ENCODE peak calls at places on chromosomes 4 and X, in six cellular contexts. L is astrocyte of the cerebellum; T is GM06990; D is stimulated activated CD4-positive, alpha-beta T cell treated with anti-CD3 and anti-CD28 coated beads, Interleukin-1b, Interleukin-23, amount 100 ng/mL, for 1 hour; V is GM13977; H is NCI-H2171 treated with DMSO at 0.1 percent for 48 hours. F is an unnamed sample.

GRCh38 chr4:20403317-20403716 is 151.6 kb downstream of the SLIT2 start:
- DNase-seq in V (no peak), T (no peak), D (no peak), H (no peak), L (no peak), F (no peak)

GRCh38 chr4:182449186-182449880 is 206.1 kb downstream of the TENM3 start:
- DNase-seq in V (peak; percentile 10), T (no peak), D (no peak), H (peak; percentile 53), L (no peak), F (peak; percentile 7)

GRCh38 chrX:790780-791360 is 160.3 kb downstream of the SHOX start:
- DNase-seq in D (no peak), V (no peak), H (no peak), T (no peak), L (no peak), F (no peak)

GRCh38 chrX:30533261-30533660 is 44.3 kb downstream of the TASL start:
- DNase-seq in D (no peak), T (no peak), L (no peak), V (no peak), H (no peak), F (no peak)

GRCh38 chr4:153402366-153402765 is 57.9 kb downstream of the MND1 start:
- DNase-seq in L (peak; percentile 23), D (no peak), V (no peak), H (no peak), T (no peak), F (no peak)

GRCh38 chr4:1767770-1768366 is 25.2 kb upstream of the FGFR3 start:
- DNase-seq in V (peak; percentile 82), H (peak; percentile 45), L (no peak), D (no peak), T (no peak), F (peak; percentile 59)

GRCh38 chr4:32163125-32163524 is 1443.0 kb downstream of the PCDH7 start:
- DNase-seq in L (no peak), T (no peak), V (no peak), H (no peak), D (no peak), F (no peak)

GRCh38 chr4:181792641-181793612 is 450.3 kb upstream of the TENM3 start:
- DNase-seq in L (no peak), D (no peak), V (no peak), H (no peak), T (no peak), F (no peak)

GRCh38 chr4:140406292-140406691 is 21.2 kb downstream of the CLGN start:
- DNase-seq in D (no peak), H (no peak), V (no peak), L (no peak), T (no peak), F (no peak)

GRCh38 chrX:119690921-119691716 is 1.8 kb downstream of the SEPTIN6 start:
- DNase-seq in T (no peak), D (no peak), H (no peak), V (no peak), L (no peak), F (no peak)

GRCh38 chr4:98386-98785 is 25.9 kb upstream of the ZNF718 start:
- DNase-seq in T (no peak), V (no peak), H (no peak), D (no peak), L (no peak), F (no peak)

GRCh38 chr4:85496933-85497332 is 22.0 kb downstream of the ARHGAP24 start:
- DNase-seq in D (no peak), L (peak; percentile 78), H (no peak), T (no peak), V (no peak), F (peak; percentile 63)

GRCh38 chrX:18810416-18810815 is 103.0 kb downstream of the PPEF1 start:
- DNase-seq in H (no peak), D (no peak), L (no peak), T (no peak), V (no peak), F (no peak)

GRCh38 chr4:169116270-169116901 is 106.3 kb upstream of the CBR4 start:
- DNase-seq in T (no peak), H (no peak), L (no peak), V (no peak), D (no peak), F (peak; percentile 32)

GRCh38 chr4:185909959-185910358 is 98.0 kb upstream of the SORBS2 start:
- DNase-seq in D (no peak), L (no peak), T (no peak), H (no peak), V (no peak), F (no peak)

GRCh38 chrX:134237363-134237702 is 351 bp downstream of the CCDC160 start:
- DNase-seq in T (no peak), D (no peak), V (no peak), H (no peak), L (no peak), F (no peak)

GRCh38 chr4:161642708-161643107 is 521.1 kb downstream of the FSTL5 start:
- DNase-seq in L (no peak), D (no peak), H (peak; percentile 6), T (no peak), V (no peak), F (peak; percentile 47)

F was measured in dermis blood vessel endothelial cell.